ENCODE peak calls at places on chromosomes 16 and 17, in ten cellular contexts. One of them, this sample, is unnamed.

GRCh38 chr16:88695753-88696152 is 9.4 kb upstream of the SNAI3 start:
- DNase-seq in stimulated activated CD4-positive, alpha-beta T cell treated with anti-CD3 and anti-CD28 coated beads, Interleukin-2, amount 100 ng/mL, for 48 hours: no peak
- DNase-seq in aorta: no peak
- DNase-seq in activated naive CD4-positive, alpha-beta T cell: no peak
- DNase-seq in skeletal muscle cell: no peak
- DNase-seq in effector memory CD8-positive, alpha-beta T cell: no peak
- DNase-seq in AG08396: no peak
- DNase-seq in HTR-8/SVneo: no peak
- DNase-seq in hepatocyte: no peak
- DNase-seq in NCI-H748 treated with DMSO at 0.1 percent for 48 hours: no peak
- DNase-seq in this sample: no peak

GRCh38 chr16:72241930-72242329 is 70.0 kb upstream of the PMFBP1 start:
- DNase-seq in stimulated activated CD4-positive, alpha-beta T cell treated with anti-CD3 and anti-CD28 coated beads, Interleukin-2, amount 100 ng/mL, for 48 hours: no peak
- DNase-seq in aorta: no peak
- DNase-seq in activated naive CD4-positive, alpha-beta T cell: no peak
- DNase-seq in skeletal muscle cell: no peak
- DNase-seq in effector memory CD8-positive, alpha-beta T cell: no peak
- DNase-seq in AG08396: peak; percentile 41
- DNase-seq in HTR-8/SVneo: peak; percentile 64
- DNase-seq in hepatocyte: peak; percentile 70
- DNase-seq in NCI-H748 treated with DMSO at 0.1 percent for 48 hours: peak; percentile 62
- DNase-seq in this sample: peak; percentile 78

GRCh38 chr17:3472137-3472536 is 518 bp upstream of the SPATA22 start:
- DNase-seq in stimulated activated CD4-positive, alpha-beta T cell treated with anti-CD3 and anti-CD28 coated beads, Interleukin-2, amount 100 ng/mL, for 48 hours: no peak
- DNase-seq in aorta: no peak
- DNase-seq in activated naive CD4-positive, alpha-beta T cell: no peak
- DNase-seq in skeletal muscle cell: no peak
- DNase-seq in effector memory CD8-positive, alpha-beta T cell: no peak
- DNase-seq in AG08396: no peak
- DNase-seq in HTR-8/SVneo: no peak
- DNase-seq in hepatocyte: no peak
- DNase-seq in NCI-H748 treated with DMSO at 0.1 percent for 48 hours: no peak
- DNase-seq in this sample: no peak

GRCh38 chr17:35612924-35613521 is 25.9 kb downstream of the AP2B1 start:
- DNase-seq in stimulated activated CD4-positive, alpha-beta T cell treated with anti-CD3 and anti-CD28 coated beads, Interleukin-2, amount 100 ng/mL, for 48 hours: peak; percentile 9
- DNase-seq in aorta: no peak
- DNase-seq in activated naive CD4-positive, alpha-beta T cell: peak; percentile 25
- DNase-seq in skeletal muscle cell: peak; percentile 14
- DNase-seq in effector memory CD8-positive, alpha-beta T cell: peak; percentile 14
- DNase-seq in AG08396: no peak
- DNase-seq in HTR-8/SVneo: peak; percentile 39
- DNase-seq in hepatocyte: peak; percentile 61
- DNase-seq in NCI-H748 treated with DMSO at 0.1 percent for 48 hours: peak; percentile 5
- DNase-seq in this sample: peak; percentile 78

GRCh38 chr17:35238817-35239216 is 4.1 kb upstream of the SLFN5 start:
- DNase-seq in stimulated activated CD4-positive, alpha-beta T cell treated with anti-CD3 and anti-CD28 coated beads, Interleukin-2, amount 100 ng/mL, for 48 hours: no peak
- DNase-seq in aorta: no peak
- DNase-seq in activated naive CD4-positive, alpha-beta T cell: no peak
- DNase-seq in skeletal muscle cell: peak; percentile 44
- DNase-seq in effector memory CD8-positive, alpha-beta T cell: no peak
- DNase-seq in AG08396: peak; percentile 62
- DNase-seq in HTR-8/SVneo: no peak
- DNase-seq in hepatocyte: no peak
- DNase-seq in NCI-H748 treated with DMSO at 0.1 percent for 48 hours: no peak
- DNase-seq in this sample: no peak

GRCh38 chr16:29678691-29679267 is at the start of gene QPRT:
- DNase-seq in stimulated activated CD4-positive, alpha-beta T cell treated with anti-CD3 and anti-CD28 coated beads, Interleukin-2, amount 100 ng/mL, for 48 hours: no peak
- DNase-seq in aorta: no peak
- DNase-seq in activated naive CD4-positive, alpha-beta T cell: no peak
- DNase-seq in skeletal muscle cell: peak; percentile 28
- DNase-seq in effector memory CD8-positive, alpha-beta T cell: no peak
- DNase-seq in AG08396: peak; percentile 48
- DNase-seq in HTR-8/SVneo: peak; percentile 86
- DNase-seq in hepatocyte: peak; percentile 92
- DNase-seq in NCI-H748 treated with DMSO at 0.1 percent for 48 hours: no peak
- DNase-seq in this sample: no peak

GRCh38 chr16:88282221-88283041 is 100.3 kb upstream of the ZNF469 start:
- DNase-seq in stimulated activated CD4-positive, alpha-beta T cell treated with anti-CD3 and anti-CD28 coated beads, Interleukin-2, amount 100 ng/mL, for 48 hours: no peak
- DNase-seq in aorta: no peak
- DNase-seq in activated naive CD4-positive, alpha-beta T cell: no peak
- DNase-seq in skeletal muscle cell: no peak
- DNase-seq in effector memory CD8-positive, alpha-beta T cell: no peak
- DNase-seq in AG08396: peak; percentile 70
- DNase-seq in HTR-8/SVneo: no peak
- DNase-seq in hepatocyte: peak; percentile 40
- DNase-seq in NCI-H748 treated with DMSO at 0.1 percent for 48 hours: no peak
- DNase-seq in this sample: no peak

GRCh38 chr16:68364601-68364998 is 53.8 kb downstream of the PRMT7 start:
- DNase-seq in stimulated activated CD4-positive, alpha-beta T cell treated with anti-CD3 and anti-CD28 coated beads, Interleukin-2, amount 100 ng/mL, for 48 hours: no peak
- DNase-seq in aorta: no peak
- DNase-seq in activated naive CD4-positive, alpha-beta T cell: no peak
- DNase-seq in skeletal muscle cell: no peak
- DNase-seq in effector memory CD8-positive, alpha-beta T cell: no peak
- DNase-seq in AG08396: no peak
- DNase-seq in HTR-8/SVneo: no peak
- DNase-seq in hepatocyte: no peak
- DNase-seq in NCI-H748 treated with DMSO at 0.1 percent for 48 hours: no peak
- DNase-seq in this sample: no peak

GRCh38 chr16:66367968-66368891 is 1.7 kb downstream of the CDH5 start:
- DNase-seq in stimulated activated CD4-positive, alpha-beta T cell treated with anti-CD3 and anti-CD28 coated beads, Interleukin-2, amount 100 ng/mL, for 48 hours: no peak
- DNase-seq in aorta: no peak
- DNase-seq in activated naive CD4-positive, alpha-beta T cell: no peak
- DNase-seq in skeletal muscle cell: no peak
- DNase-seq in effector memory CD8-positive, alpha-beta T cell: no peak
- DNase-seq in AG08396: no peak
- DNase-seq in HTR-8/SVneo: no peak
- DNase-seq in hepatocyte: no peak
- DNase-seq in NCI-H748 treated with DMSO at 0.1 percent for 48 hours: no peak
- DNase-seq in this sample: peak; percentile 85

GRCh38 chr16:3961449-3961849 is 80.9 kb upstream of the CREBBP start:
- DNase-seq in stimulated activated CD4-positive, alpha-beta T cell treated with anti-CD3 and anti-CD28 coated beads, Interleukin-2, amount 100 ng/mL, for 48 hours: no peak
- DNase-seq in aorta: peak; percentile 77
- DNase-seq in activated naive CD4-positive, alpha-beta T cell: no peak
- DNase-seq in skeletal muscle cell: no peak
- DNase-seq in effector memory CD8-positive, alpha-beta T cell: no peak
- DNase-seq in AG08396: peak; percentile 78
- DNase-seq in HTR-8/SVneo: no peak
- DNase-seq in hepatocyte: no peak
- DNase-seq in NCI-H748 treated with DMSO at 0.1 percent for 48 hours: no peak
- DNase-seq in this sample: no peak

GRCh38 chr17:71849783-71850768 is 270.7 kb upstream of the SOX9 start:
- DNase-seq in stimulated activated CD4-positive, alpha-beta T cell treated with anti-CD3 and anti-CD28 coated beads, Interleukin-2, amount 100 ng/mL, for 48 hours: no peak
- DNase-seq in aorta: no peak
- DNase-seq in activated naive CD4-positive, alpha-beta T cell: no peak
- DNase-seq in skeletal muscle cell: no peak
- DNase-seq in effector memory CD8-positive, alpha-beta T cell: no peak
- DNase-seq in AG08396: no peak
- DNase-seq in HTR-8/SVneo: no peak
- DNase-seq in hepatocyte: no peak
- DNase-seq in NCI-H748 treated with DMSO at 0.1 percent for 48 hours: no peak
- DNase-seq in this sample: no peak

GRCh38 chr16:50944431-50944830 is 202.5 kb downstream of the CYLD start:
- DNase-seq in stimulated activated CD4-positive, alpha-beta T cell treated with anti-CD3 and anti-CD28 coated beads, Interleukin-2, amount 100 ng/mL, for 48 hours: no peak
- DNase-seq in aorta: no peak
- DNase-seq in activated naive CD4-positive, alpha-beta T cell: no peak
- DNase-seq in skeletal muscle cell: no peak
- DNase-seq in effector memory CD8-positive, alpha-beta T cell: no peak
- DNase-seq in AG08396: no peak
- DNase-seq in HTR-8/SVneo: no peak
- DNase-seq in hepatocyte: no peak
- DNase-seq in NCI-H748 treated with DMSO at 0.1 percent for 48 hours: no peak
- DNase-seq in this sample: no peak

GRCh38 chr17:78558181-78558850 is 18.9 kb downstream of the DNAH17 start:
- DNase-seq in stimulated activated CD4-positive, alpha-beta T cell treated with anti-CD3 and anti-CD28 coated beads, Interleukin-2, amount 100 ng/mL, for 48 hours: no peak
- DNase-seq in aorta: no peak
- DNase-seq in activated naive CD4-positive, alpha-beta T cell: no peak
- DNase-seq in skeletal muscle cell: no peak
- DNase-seq in effector memory CD8-positive, alpha-beta T cell: no peak
- DNase-seq in AG08396: peak; percentile 59
- DNase-seq in HTR-8/SVneo: no peak
- DNase-seq in hepatocyte: no peak
- DNase-seq in NCI-H748 treated with DMSO at 0.1 percent for 48 hours: no peak
- DNase-seq in this sample: peak; percentile 21

GRCh38 chr17:20236586-20237227 is 227.5 kb downstream of the SPECC1 start:
- DNase-seq in stimulated activated CD4-positive, alpha-beta T cell treated with anti-CD3 and anti-CD28 coated beads, Interleukin-2, amount 100 ng/mL, for 48 hours: no peak
- DNase-seq in aorta: no peak
- DNase-seq in activated naive CD4-positive, alpha-beta T cell: no peak
- DNase-seq in skeletal muscle cell: no peak
- DNase-seq in effector memory CD8-positive, alpha-beta T cell: no peak
- DNase-seq in AG08396: no peak
- DNase-seq in HTR-8/SVneo: no peak
- DNase-seq in hepatocyte: no peak
- DNase-seq in NCI-H748 treated with DMSO at 0.1 percent for 48 hours: no peak
- DNase-seq in this sample: no peak

GRCh38 chr16:50547340-50547865 is 793 bp upstream of the NKD1 start:
- DNase-seq in stimulated activated CD4-positive, alpha-beta T cell treated with anti-CD3 and anti-CD28 coated beads, Interleukin-2, amount 100 ng/mL, for 48 hours: peak; percentile 49
- DNase-seq in aorta: peak; percentile 87
- DNase-seq in activated naive CD4-positive, alpha-beta T cell: peak; percentile 79
- DNase-seq in skeletal muscle cell: no peak
- DNase-seq in effector memory CD8-positive, alpha-beta T cell: peak; percentile 86
- DNase-seq in AG08396: no peak
- DNase-seq in HTR-8/SVneo: peak; percentile 12
- DNase-seq in hepatocyte: peak; percentile 59
- DNase-seq in NCI-H748 treated with DMSO at 0.1 percent for 48 hours: peak; percentile 21
- DNase-seq in this sample: peak; percentile 15

GRCh38 chr17:38550661-38551060 is 55.1 kb downstream of the SRCIN1 start:
- DNase-seq in stimulated activated CD4-positive, alpha-beta T cell treated with anti-CD3 and anti-CD28 coated beads, Interleukin-2, amount 100 ng/mL, for 48 hours: no peak
- DNase-seq in aorta: peak; percentile 89
- DNase-seq in activated naive CD4-positive, alpha-beta T cell: no peak
- DNase-seq in skeletal muscle cell: no peak
- DNase-seq in effector memory CD8-positive, alpha-beta T cell: no peak
- DNase-seq in AG08396: peak; percentile 76
- DNase-seq in HTR-8/SVneo: no peak
- DNase-seq in hepatocyte: no peak
- DNase-seq in NCI-H748 treated with DMSO at 0.1 percent for 48 hours: no peak
- DNase-seq in this sample: peak; percentile 9

GRCh38 chr17:72788950-72789585 is 303.4 kb downstream of the SLC39A11 start:
- DNase-seq in stimulated activated CD4-positive, alpha-beta T cell treated with anti-CD3 and anti-CD28 coated beads, Interleukin-2, amount 100 ng/mL, for 48 hours: no peak
- DNase-seq in aorta: no peak
- DNase-seq in activated naive CD4-positive, alpha-beta T cell: no peak
- DNase-seq in skeletal muscle cell: no peak
- DNase-seq in effector memory CD8-positive, alpha-beta T cell: no peak
- DNase-seq in AG08396: no peak
- DNase-seq in HTR-8/SVneo: peak; percentile 28
- DNase-seq in hepatocyte: no peak
- DNase-seq in NCI-H748 treated with DMSO at 0.1 percent for 48 hours: peak; percentile 47
- DNase-seq in this sample: no peak

GRCh38 chr17:83078378-83079339 is 750 bp upstream of the METRNL start:
- DNase-seq in stimulated activated CD4-positive, alpha-beta T cell treated with anti-CD3 and anti-CD28 coated beads, Interleukin-2, amount 100 ng/mL, for 48 hours: no peak
- DNase-seq in aorta: no peak
- DNase-seq in activated naive CD4-positive, alpha-beta T cell: no peak
- DNase-seq in skeletal muscle cell: no peak
- DNase-seq in effector memory CD8-positive, alpha-beta T cell: no peak
- DNase-seq in AG08396: peak; percentile 60
- DNase-seq in HTR-8/SVneo: no peak
- DNase-seq in hepatocyte: peak; percentile 58
- DNase-seq in NCI-H748 treated with DMSO at 0.1 percent for 48 hours: no peak
- DNase-seq in this sample: no peak

GRCh38 chr16:27269300-27270150 is 953 bp upstream of the NSMCE1 start:
- DNase-seq in stimulated activated CD4-positive, alpha-beta T cell treated with anti-CD3 and anti-CD28 coated beads, Interleukin-2, amount 100 ng/mL, for 48 hours: no peak
- DNase-seq in aorta: no peak
- DNase-seq in activated naive CD4-positive, alpha-beta T cell: no peak
- DNase-seq in skeletal muscle cell: no peak
- DNase-seq in effector memory CD8-positive, alpha-beta T cell: no peak
- DNase-seq in AG08396: no peak
- DNase-seq in HTR-8/SVneo: no peak
- DNase-seq in hepatocyte: no peak
- DNase-seq in NCI-H748 treated with DMSO at 0.1 percent for 48 hours: no peak
- DNase-seq in this sample: no peak

GRCh38 chr16:31411024-31411845 is 16.9 kb downstream of the COX6A2 start:
- DNase-seq in stimulated activated CD4-positive, alpha-beta T cell treated with anti-CD3 and anti-CD28 coated beads, Interleukin-2, amount 100 ng/mL, for 48 hours: no peak
- DNase-seq in aorta: no peak
- DNase-seq in activated naive CD4-positive, alpha-beta T cell: no peak
- DNase-seq in skeletal muscle cell: no peak
- DNase-seq in effector memory CD8-positive, alpha-beta T cell: no peak
- DNase-seq in AG08396: no peak
- DNase-seq in HTR-8/SVneo: no peak
- DNase-seq in hepatocyte: no peak
- DNase-seq in NCI-H748 treated with DMSO at 0.1 percent for 48 hours: no peak
- DNase-seq in this sample: no peak

GRCh38 chr17:49959183-49959935 is 9.6 kb upstream of the DLX4 start:
- DNase-seq in stimulated activated CD4-positive, alpha-beta T cell treated with anti-CD3 and anti-CD28 coated beads, Interleukin-2, amount 100 ng/mL, for 48 hours: no peak
- DNase-seq in aorta: no peak
- DNase-seq in activated naive CD4-positive, alpha-beta T cell: no peak
- DNase-seq in skeletal muscle cell: no peak
- DNase-seq in effector memory CD8-positive, alpha-beta T cell: no peak
- DNase-seq in AG08396: no peak
- DNase-seq in HTR-8/SVneo: no peak
- DNase-seq in hepatocyte: no peak
- DNase-seq in NCI-H748 treated with DMSO at 0.1 percent for 48 hours: no peak
- DNase-seq in this sample: no peak

GRCh38 chr16:31477220-31478216 is 5.4 kb upstream of the SLC5A2 start:
- DNase-seq in stimulated activated CD4-positive, alpha-beta T cell treated with anti-CD3 and anti-CD28 coated beads, Interleukin-2, amount 100 ng/mL, for 48 hours: no peak
- DNase-seq in aorta: no peak
- DNase-seq in activated naive CD4-positive, alpha-beta T cell: peak; percentile 41
- DNase-seq in skeletal muscle cell: no peak
- DNase-seq in effector memory CD8-positive, alpha-beta T cell: no peak
- DNase-seq in AG08396: no peak
- DNase-seq in HTR-8/SVneo: no peak
- DNase-seq in hepatocyte: peak; percentile 85
- DNase-seq in NCI-H748 treated with DMSO at 0.1 percent for 48 hours: no peak
- DNase-seq in this sample: no peak

GRCh38 chr16:58399718-58400633 is 7.7 kb downstream of the GINS3 start:
- DNase-seq in stimulated activated CD4-positive, alpha-beta T cell treated with anti-CD3 and anti-CD28 coated beads, Interleukin-2, amount 100 ng/mL, for 48 hours: no peak
- DNase-seq in aorta: no peak
- DNase-seq in activated naive CD4-positive, alpha-beta T cell: no peak
- DNase-seq in skeletal muscle cell: no peak
- DNase-seq in effector memory CD8-positive, alpha-beta T cell: no peak
- DNase-seq in AG08396: no peak
- DNase-seq in HTR-8/SVneo: no peak
- DNase-seq in hepatocyte: no peak
- DNase-seq in NCI-H748 treated with DMSO at 0.1 percent for 48 hours: no peak
- DNase-seq in this sample: no peak

GRCh38 chr17:58764373-58764772 is 8.7 kb downstream of the PPM1E start:
- DNase-seq in stimulated activated CD4-positive, alpha-beta T cell treated with anti-CD3 and anti-CD28 coated beads, Interleukin-2, amount 100 ng/mL, for 48 hours: no peak
- DNase-seq in aorta: no peak
- DNase-seq in activated naive CD4-positive, alpha-beta T cell: no peak
- DNase-seq in skeletal muscle cell: no peak
- DNase-seq in effector memory CD8-positive, alpha-beta T cell: no peak
- DNase-seq in AG08396: no peak
- DNase-seq in HTR-8/SVneo: no peak
- DNase-seq in hepatocyte: no peak
- DNase-seq in NCI-H748 treated with DMSO at 0.1 percent for 48 hours: no peak
- DNase-seq in this sample: no peak

GRCh38 chr17:81402530-81402941 is 7.3 kb downstream of the BAHCC1 start:
- DNase-seq in stimulated activated CD4-positive, alpha-beta T cell treated with anti-CD3 and anti-CD28 coated beads, Interleukin-2, amount 100 ng/mL, for 48 hours: no peak
- DNase-seq in aorta: no peak
- DNase-seq in activated naive CD4-positive, alpha-beta T cell: no peak
- DNase-seq in skeletal muscle cell: no peak
- DNase-seq in effector memory CD8-positive, alpha-beta T cell: no peak
- DNase-seq in AG08396: no peak
- DNase-seq in HTR-8/SVneo: no peak
- DNase-seq in hepatocyte: no peak
- DNase-seq in NCI-H748 treated with DMSO at 0.1 percent for 48 hours: no peak
- DNase-seq in this sample: no peak

GRCh38 chr17:82752371-82753200 is 721 bp downstream of the TBCD start:
- DNase-seq in stimulated activated CD4-positive, alpha-beta T cell treated with anti-CD3 and anti-CD28 coated beads, Interleukin-2, amount 100 ng/mL, for 48 hours: no peak
- DNase-seq in aorta: no peak
- DNase-seq in activated naive CD4-positive, alpha-beta T cell: no peak
- DNase-seq in skeletal muscle cell: no peak
- DNase-seq in effector memory CD8-positive, alpha-beta T cell: peak; percentile 17
- DNase-seq in AG08396: peak; percentile 64
- DNase-seq in HTR-8/SVneo: no peak
- DNase-seq in hepatocyte: no peak
- DNase-seq in NCI-H748 treated with DMSO at 0.1 percent for 48 hours: no peak
- DNase-seq in this sample: peak; percentile 52

GRCh38 chr17:681738-682137 is 32.9 kb downstream of the VPS53 start:
- DNase-seq in stimulated activated CD4-positive, alpha-beta T cell treated with anti-CD3 and anti-CD28 coated beads, Interleukin-2, amount 100 ng/mL, for 48 hours: no peak
- DNase-seq in aorta: no peak
- DNase-seq in activated naive CD4-positive, alpha-beta T cell: no peak
- DNase-seq in skeletal muscle cell: peak; percentile 29
- DNase-seq in effector memory CD8-positive, alpha-beta T cell: no peak
- DNase-seq in AG08396: peak; percentile 49
- DNase-seq in HTR-8/SVneo: peak; percentile 52
- DNase-seq in hepatocyte: no peak
- DNase-seq in NCI-H748 treated with DMSO at 0.1 percent for 48 hours: no peak
- DNase-seq in this sample: no peak

GRCh38 chr16:56301391-56301850 is 110.1 kb downstream of the GNAO1 start:
- DNase-seq in stimulated activated CD4-positive, alpha-beta T cell treated with anti-CD3 and anti-CD28 coated beads, Interleukin-2, amount 100 ng/mL, for 48 hours: no peak
- DNase-seq in aorta: no peak
- DNase-seq in activated naive CD4-positive, alpha-beta T cell: no peak
- DNase-seq in skeletal muscle cell: no peak
- DNase-seq in effector memory CD8-positive, alpha-beta T cell: no peak
- DNase-seq in AG08396: no peak
- DNase-seq in HTR-8/SVneo: no peak
- DNase-seq in hepatocyte: no peak
- DNase-seq in NCI-H748 treated with DMSO at 0.1 percent for 48 hours: no peak
- DNase-seq in this sample: no peak

This sample was measured in dermis blood vessel endothelial cell.